ENCODE peak calls at places on chromosomes 1 and 21, in four cellular contexts. One of them, this sample, is unnamed.

GRCh38 chr1:200744143-200744542 is 5.5 kb downstream of the CAMSAP2 start:
- DNase-seq in HepG2: no peak
- DNase-seq in GM12878: no peak
- DNase-seq in K562: no peak
- DNase-seq in this sample: no peak

GRCh38 chr1:150925080-150925479 is 1.1 kb upstream of the SETDB1 start:
- DNase-seq in K562: no peak
- DNase-seq in HepG2: no peak
- DNase-seq in GM12878: no peak
- DNase-seq in this sample: peak

GRCh38 chr1:5572794-5573193 is 419.4 kb downstream of the NPHP4 start:
- DNase-seq in GM12878: no peak
- DNase-seq in K562: no peak
- DNase-seq in HepG2: no peak
- DNase-seq in this sample: no peak

GRCh38 chr21:31559368-31560119 is 99.9 kb upstream of the SOD1 start:
- DNase-seq in HepG2: no peak
- DNase-seq in K562: no peak
- DNase-seq in GM12878: peak
- DNase-seq in this sample: peak

GRCh38 chr1:168386949-168387586 is 106.4 kb downstream of the TBX19 start:
- DNase-seq in GM12878: no peak
- DNase-seq in HepG2: no peak
- DNase-seq in K562: no peak
- DNase-seq in this sample: peak

GRCh38 chr21:34865922-34866271 is 183.2 kb downstream of the RUNX1 start:
- DNase-seq in K562: no peak
- DNase-seq in HepG2: peak
- DNase-seq in GM12878: peak
- DNase-seq in this sample: peak

GRCh38 chr1:162412002-162412401 is at the start of gene SH2D1B:
- DNase-seq in K562: peak
- DNase-seq in GM12878: no peak
- DNase-seq in HepG2: no peak
- DNase-seq in this sample: no peak

GRCh38 chr1:58789322-58789856 is 5.5 kb upstream of the JUN start:
- DNase-seq in HepG2: no peak
- DNase-seq in GM12878: no peak
- DNase-seq in K562: no peak
- DNase-seq in this sample: no peak

GRCh38 chr1:205535096-205535495 is 30.6 kb downstream of the CDK18 start:
- DNase-seq in K562: no peak
- DNase-seq in HepG2: no peak
- DNase-seq in GM12878: no peak
- DNase-seq in this sample: peak

GRCh38 chr1:203049576-203050180 is 23.4 kb downstream of the PPFIA4 start:
- DNase-seq in K562: no peak
- DNase-seq in GM12878: no peak
- DNase-seq in HepG2: no peak
- DNase-seq in this sample: no peak

GRCh38 chr1:220879509-220880366 is 495 bp downstream of the HLX start:
- DNase-seq in K562: peak
- DNase-seq in GM12878: no peak
- DNase-seq in HepG2: no peak
- DNase-seq in this sample: peak

GRCh38 chr1:200258447-200259375 is 151.1 kb downstream of the ZNF281 start:
- DNase-seq in GM12878: no peak
- DNase-seq in HepG2: peak
- DNase-seq in K562: peak
- DNase-seq in this sample: no peak

GRCh38 chr1:209577346-209577745 is 6.2 kb upstream of the CAMK1G start:
- DNase-seq in K562: no peak
- DNase-seq in HepG2: no peak
- DNase-seq in GM12878: no peak
- DNase-seq in this sample: no peak

DNA sequence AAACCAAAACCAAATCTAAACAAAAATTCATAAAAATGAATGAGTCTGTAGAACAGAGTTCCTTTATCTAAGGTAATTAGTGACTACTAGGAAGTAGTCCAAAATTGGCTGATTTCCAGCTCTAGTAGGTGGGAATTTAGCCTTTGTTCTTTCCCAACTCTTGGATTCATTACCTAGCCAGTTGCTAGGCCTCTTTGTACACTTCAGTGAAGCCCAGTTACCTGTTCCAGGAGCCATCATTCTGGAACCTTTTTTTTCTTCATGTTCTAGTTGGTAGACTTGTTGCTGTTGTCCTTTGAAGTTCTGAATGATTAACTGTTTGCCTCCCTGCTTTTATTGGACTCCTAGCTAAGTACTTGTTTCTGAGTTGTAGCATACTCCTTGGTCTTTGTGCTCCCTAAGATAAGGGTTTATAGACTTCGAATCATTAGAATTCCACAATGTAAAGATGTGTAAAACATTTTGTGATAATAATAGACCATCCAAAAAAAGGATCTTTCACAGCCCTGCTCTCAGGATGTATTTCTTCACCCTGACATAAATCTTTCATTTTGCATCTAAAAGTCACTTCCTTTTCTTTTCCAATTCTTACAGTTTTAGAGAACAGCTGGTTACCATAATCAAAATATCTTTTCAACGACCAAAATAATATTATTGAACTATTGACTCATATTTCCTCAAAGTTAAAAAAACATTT is 9.8 kb downstream of the PLA2G4A start:
- DNase-seq in GM12878: no peak
- DNase-seq in K562: no peak
- DNase-seq in HepG2: no peak
- DNase-seq in this sample: no peak
- TF ChIP-seq CBFB in GM12878: no peak
- TF ChIP-seq CBFB in K562: no peak
- TF ChIP-seq CBFB in HepG2: no peak
- TF ChIP-seq CBFB in this sample: no peak

GRCh38 chr1:224492015-224492414 is 57.4 kb upstream of the WDR26 start:
- DNase-seq in K562: no peak
- DNase-seq in HepG2: no peak
- DNase-seq in GM12878: no peak
- DNase-seq in this sample: no peak
- TF ChIP-seq CBFB in K562: no peak
- TF ChIP-seq CBFB in HepG2: no peak
- TF ChIP-seq CBFB in GM12878: no peak
- TF ChIP-seq CBFB in this sample: no peak

GRCh38 chr1:178076607-178077006 is 17.3 kb upstream of the RASAL2 start:
- DNase-seq in GM12878: no peak
- DNase-seq in HepG2: no peak
- DNase-seq in K562: no peak
- DNase-seq in this sample: no peak
- TF ChIP-seq CBFB in GM12878: no peak
- TF ChIP-seq CBFB in HepG2: no peak
- TF ChIP-seq CBFB in K562: no peak
- TF ChIP-seq CBFB in this sample: no peak

GRCh38 chr1:81802601-81803422 is 2.1 kb downstream of the ADGRL2 start:
- DNase-seq in HepG2: no peak
- DNase-seq in K562: no peak
- DNase-seq in GM12878: no peak
- DNase-seq in this sample: peak
- TF ChIP-seq CBFB in HepG2: peak
- TF ChIP-seq CBFB in K562: no peak
- TF ChIP-seq CBFB in GM12878: no peak
- TF ChIP-seq CBFB in this sample: no peak